ENCODE peak calls at places on chromosomes 1 and 21, in ten cellular contexts. One of them, this sample, is unnamed.

GRCh38 chr1:52756020-52756419 is 29.8 kb downstream of the ZYG11B start:
- DNase-seq in type B pancreatic cell: no peak
- DNase-seq in AG09309: no peak
- DNase-seq in NB4: no peak
- DNase-seq in brain microvascular endothelial cell: no peak
- DNase-seq in thoracic aorta: no peak
- DNase-seq in CD8-positive, alpha-beta T cell: no peak
- DNase-seq in A549: no peak
- DNase-seq in B cell: no peak
- DNase-seq in progenitor cell of endocrine pancreas: no peak
- DNase-seq in this sample: no peak

GRCh38 chr1:151981178-151981525 is 12.5 kb downstream of the S100A10 start:
- DNase-seq in type B pancreatic cell: no peak
- DNase-seq in AG09309: no peak
- DNase-seq in NB4: no peak
- DNase-seq in brain microvascular endothelial cell: no peak
- DNase-seq in thoracic aorta: no peak
- DNase-seq in CD8-positive, alpha-beta T cell: no peak
- DNase-seq in A549: no peak
- DNase-seq in B cell: no peak
- DNase-seq in progenitor cell of endocrine pancreas: no peak
- DNase-seq in this sample: no peak

GRCh38 chr21:35737899-35738341 is 322.4 kb downstream of the SETD4 start:
- DNase-seq in type B pancreatic cell: no peak
- DNase-seq in AG09309: peak; percentile 86
- DNase-seq in NB4: peak; percentile 73
- DNase-seq in brain microvascular endothelial cell: peak; percentile 25
- DNase-seq in thoracic aorta: no peak
- DNase-seq in CD8-positive, alpha-beta T cell: no peak
- DNase-seq in A549: no peak
- DNase-seq in B cell: no peak
- DNase-seq in progenitor cell of endocrine pancreas: no peak
- DNase-seq in this sample: no peak

GRCh38 chr1:2826736-2827292 is 25.3 kb upstream of the TTC34 start:
- DNase-seq in type B pancreatic cell: no peak
- DNase-seq in AG09309: no peak
- DNase-seq in NB4: no peak
- DNase-seq in brain microvascular endothelial cell: no peak
- DNase-seq in thoracic aorta: no peak
- DNase-seq in CD8-positive, alpha-beta T cell: no peak
- DNase-seq in A549: no peak
- DNase-seq in B cell: no peak
- DNase-seq in progenitor cell of endocrine pancreas: no peak
- DNase-seq in this sample: no peak

GRCh38 chr1:175402336-175402735 is 209.8 kb upstream of the KIAA0040 start:
- DNase-seq in type B pancreatic cell: no peak
- DNase-seq in AG09309: no peak
- DNase-seq in NB4: no peak
- DNase-seq in brain microvascular endothelial cell: no peak
- DNase-seq in thoracic aorta: no peak
- DNase-seq in CD8-positive, alpha-beta T cell: no peak
- DNase-seq in A549: no peak
- DNase-seq in B cell: no peak
- DNase-seq in progenitor cell of endocrine pancreas: no peak
- DNase-seq in this sample: no peak

GRCh38 chr1:12608311-12608957 is 9.6 kb downstream of the DHRS3 start:
- DNase-seq in type B pancreatic cell: no peak
- DNase-seq in AG09309: no peak
- DNase-seq in NB4: no peak
- DNase-seq in brain microvascular endothelial cell: no peak
- DNase-seq in thoracic aorta: no peak
- DNase-seq in CD8-positive, alpha-beta T cell: no peak
- DNase-seq in A549: peak; percentile 40
- DNase-seq in B cell: no peak
- DNase-seq in progenitor cell of endocrine pancreas: no peak
- DNase-seq in this sample: no peak

GRCh38 chr1:163824006-163824405 is 502.3 kb downstream of the NUF2 start:
- DNase-seq in type B pancreatic cell: no peak
- DNase-seq in AG09309: peak; percentile 88
- DNase-seq in NB4: no peak
- DNase-seq in brain microvascular endothelial cell: peak; percentile 79
- DNase-seq in thoracic aorta: no peak
- DNase-seq in CD8-positive, alpha-beta T cell: no peak
- DNase-seq in A549: no peak
- DNase-seq in B cell: no peak
- DNase-seq in progenitor cell of endocrine pancreas: no peak
- DNase-seq in this sample: peak; percentile 91

GRCh38 chr1:51264470-51264869 is 28.4 kb downstream of the RNF11 start:
- DNase-seq in type B pancreatic cell: no peak
- DNase-seq in AG09309: peak; percentile 87
- DNase-seq in NB4: no peak
- DNase-seq in brain microvascular endothelial cell: peak; percentile 87
- DNase-seq in thoracic aorta: no peak
- DNase-seq in CD8-positive, alpha-beta T cell: no peak
- DNase-seq in A549: no peak
- DNase-seq in B cell: no peak
- DNase-seq in progenitor cell of endocrine pancreas: no peak
- DNase-seq in this sample: peak; percentile 91

GRCh38 chr1:21838359-21839157 is 26.5 kb downstream of the LDLRAD2 start:
- DNase-seq in type B pancreatic cell: no peak
- DNase-seq in AG09309: no peak
- DNase-seq in NB4: no peak
- DNase-seq in brain microvascular endothelial cell: no peak
- DNase-seq in thoracic aorta: no peak
- DNase-seq in CD8-positive, alpha-beta T cell: no peak
- DNase-seq in A549: no peak
- DNase-seq in B cell: no peak
- DNase-seq in progenitor cell of endocrine pancreas: no peak
- DNase-seq in this sample: no peak

GRCh38 chr1:8154621-8155052 is 128.5 kb upstream of the ERRFI1 start:
- DNase-seq in type B pancreatic cell: no peak
- DNase-seq in AG09309: no peak
- DNase-seq in NB4: no peak
- DNase-seq in brain microvascular endothelial cell: no peak
- DNase-seq in thoracic aorta: no peak
- DNase-seq in CD8-positive, alpha-beta T cell: no peak
- DNase-seq in A549: peak; percentile 74
- DNase-seq in B cell: no peak
- DNase-seq in progenitor cell of endocrine pancreas: peak; percentile 57
- DNase-seq in this sample: no peak

GRCh38 chr1:161738627-161739287 is 10.8 kb upstream of the DUSP12 start:
- DNase-seq in type B pancreatic cell: no peak
- DNase-seq in AG09309: no peak
- DNase-seq in NB4: peak; percentile 89
- DNase-seq in brain microvascular endothelial cell: peak; percentile 76
- DNase-seq in thoracic aorta: no peak
- DNase-seq in CD8-positive, alpha-beta T cell: no peak
- DNase-seq in A549: peak; percentile 85
- DNase-seq in B cell: peak; percentile 81
- DNase-seq in progenitor cell of endocrine pancreas: no peak
- DNase-seq in this sample: peak; percentile 82

DNA sequence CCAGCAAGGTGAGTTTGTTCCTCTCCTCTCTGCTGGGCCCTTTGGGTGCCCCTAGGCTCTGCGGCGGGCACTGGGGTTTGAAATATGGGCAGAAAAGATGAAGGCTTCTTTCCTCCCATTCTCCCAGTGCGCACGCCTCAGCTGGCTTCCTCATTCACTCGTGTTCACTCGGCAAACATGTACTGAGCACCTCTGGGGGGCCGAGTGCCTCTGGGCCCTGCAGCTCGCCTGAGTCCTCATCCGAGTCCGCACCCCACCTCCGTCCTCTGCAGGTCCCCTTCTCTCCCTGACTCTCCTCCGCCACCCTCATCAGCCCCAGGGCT is 98.5 kb upstream of the RUNX3 start:
- DNase-seq in type B pancreatic cell: no peak
- DNase-seq in AG09309: no peak
- DNase-seq in NB4: no peak
- DNase-seq in brain microvascular endothelial cell: no peak
- DNase-seq in thoracic aorta: no peak
- DNase-seq in CD8-positive, alpha-beta T cell: no peak
- DNase-seq in A549: no peak
- DNase-seq in B cell: no peak
- DNase-seq in progenitor cell of endocrine pancreas: no peak
- DNase-seq in this sample: no peak
- TF ChIP-seq CTCF in type B pancreatic cell: no peak
- TF ChIP-seq CTCF in AG09309: no peak
- TF ChIP-seq CTCF in NB4: no peak
- TF ChIP-seq CTCF in brain microvascular endothelial cell: no peak
- TF ChIP-seq CTCF in thoracic aorta: no peak
- TF ChIP-seq CTCF in CD8-positive, alpha-beta T cell: no peak
- TF ChIP-seq CTCF in A549: no peak
- TF ChIP-seq CTCF in B cell: no peak
- TF ChIP-seq CTCF in progenitor cell of endocrine pancreas: no peak
- TF ChIP-seq CTCF in this sample: no peak

DNA sequence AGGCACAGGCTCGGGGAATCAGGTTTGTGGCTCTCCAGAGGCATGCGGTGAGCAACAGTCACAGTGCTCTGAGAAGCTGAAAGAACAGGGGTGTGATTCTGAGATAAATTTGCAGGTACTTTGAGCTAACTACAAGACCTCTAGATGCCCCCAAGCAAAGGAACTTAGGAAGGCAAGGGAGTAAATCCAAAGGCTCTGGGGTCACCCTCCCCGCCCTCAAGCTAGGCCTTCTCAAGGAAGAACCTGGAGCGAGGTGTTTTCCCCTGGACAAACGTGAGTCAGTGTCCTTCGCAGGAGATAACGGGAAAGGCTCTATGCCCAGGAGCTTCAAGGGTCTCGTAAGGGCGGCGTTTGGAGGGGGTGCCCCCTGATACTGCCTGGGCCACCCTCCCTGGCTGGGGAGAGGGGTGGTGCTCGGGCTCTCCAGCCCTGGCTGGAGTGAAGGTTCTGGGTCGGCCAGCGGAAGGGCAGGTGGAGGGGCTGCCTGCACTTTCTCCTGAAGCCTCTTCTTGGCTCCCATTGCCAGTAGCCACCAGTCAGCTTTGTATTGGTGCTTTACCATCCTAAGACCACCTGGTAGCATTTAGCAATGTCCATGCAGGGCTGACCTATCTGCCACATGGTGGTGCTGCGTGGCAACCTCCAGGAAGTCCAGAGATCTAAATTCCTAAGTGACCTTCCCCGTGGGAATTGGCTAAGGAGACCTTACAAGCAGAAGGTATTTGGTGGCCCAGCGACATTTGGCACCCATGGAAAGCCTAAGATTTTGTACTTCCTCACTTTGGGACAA is 44.0 kb downstream of the GPR161 start:
- DNase-seq in type B pancreatic cell: no peak
- DNase-seq in AG09309: no peak
- DNase-seq in NB4: peak; percentile 12
- DNase-seq in brain microvascular endothelial cell: no peak
- DNase-seq in thoracic aorta: no peak
- DNase-seq in CD8-positive, alpha-beta T cell: no peak
- DNase-seq in A549: peak; percentile 61
- DNase-seq in B cell: no peak
- DNase-seq in progenitor cell of endocrine pancreas: no peak
- DNase-seq in this sample: peak; percentile 11
- TF ChIP-seq CTCF in type B pancreatic cell: peak; percentile 17
- TF ChIP-seq CTCF in AG09309: peak; percentile 45
- TF ChIP-seq CTCF in NB4: no peak
- TF ChIP-seq CTCF in brain microvascular endothelial cell: peak; percentile 59
- TF ChIP-seq CTCF in thoracic aorta: peak; percentile 30
- TF ChIP-seq CTCF in CD8-positive, alpha-beta T cell: no peak
- TF ChIP-seq CTCF in A549: peak; percentile 43
- TF ChIP-seq CTCF in B cell: no peak
- TF ChIP-seq CTCF in progenitor cell of endocrine pancreas: peak; percentile 33
- TF ChIP-seq CTCF in this sample: peak; percentile 59

GRCh38 chr1:72281637-72282270 is 585 bp downstream of the NEGR1 start:
- DNase-seq in type B pancreatic cell: no peak
- DNase-seq in AG09309: no peak
- DNase-seq in NB4: no peak
- DNase-seq in brain microvascular endothelial cell: no peak
- DNase-seq in thoracic aorta: no peak
- DNase-seq in CD8-positive, alpha-beta T cell: no peak
- DNase-seq in A549: no peak
- DNase-seq in B cell: peak; percentile 28
- DNase-seq in progenitor cell of endocrine pancreas: no peak
- DNase-seq in this sample: no peak

GRCh38 chr1:72283204-72284083 is 1.1 kb upstream of the NEGR1 start:
- DNase-seq in type B pancreatic cell: peak; percentile 73
- DNase-seq in AG09309: peak; percentile 63
- DNase-seq in NB4: peak; percentile 61
- DNase-seq in brain microvascular endothelial cell: peak; percentile 83
- DNase-seq in thoracic aorta: peak; percentile 10
- DNase-seq in CD8-positive, alpha-beta T cell: no peak
- DNase-seq in A549: peak; percentile 24
- DNase-seq in B cell: peak; percentile 38
- DNase-seq in progenitor cell of endocrine pancreas: peak; percentile 33
- DNase-seq in this sample: peak; percentile 67

GRCh38 chr1:72282690-72283203 is 408 bp upstream of the NEGR1 start:
- DNase-seq in type B pancreatic cell: peak; percentile 87
- DNase-seq in AG09309: peak; percentile 71
- DNase-seq in NB4: peak; percentile 89
- DNase-seq in brain microvascular endothelial cell: peak; percentile 92
- DNase-seq in thoracic aorta: peak; percentile 73
- DNase-seq in CD8-positive, alpha-beta T cell: peak; percentile 20
- DNase-seq in A549: peak; percentile 79
- DNase-seq in B cell: peak; percentile 39
- DNase-seq in progenitor cell of endocrine pancreas: peak; percentile 60
- DNase-seq in this sample: peak; percentile 95

GRCh38 chr1:72281144-72281543 is 1.2 kb downstream of the NEGR1 start:
- DNase-seq in type B pancreatic cell: no peak
- DNase-seq in AG09309: no peak
- DNase-seq in NB4: peak; percentile 4
- DNase-seq in brain microvascular endothelial cell: no peak
- DNase-seq in thoracic aorta: no peak
- DNase-seq in CD8-positive, alpha-beta T cell: no peak
- DNase-seq in A549: no peak
- DNase-seq in B cell: peak; percentile 27
- DNase-seq in progenitor cell of endocrine pancreas: no peak
- DNase-seq in this sample: peak; percentile 3

DNA sequence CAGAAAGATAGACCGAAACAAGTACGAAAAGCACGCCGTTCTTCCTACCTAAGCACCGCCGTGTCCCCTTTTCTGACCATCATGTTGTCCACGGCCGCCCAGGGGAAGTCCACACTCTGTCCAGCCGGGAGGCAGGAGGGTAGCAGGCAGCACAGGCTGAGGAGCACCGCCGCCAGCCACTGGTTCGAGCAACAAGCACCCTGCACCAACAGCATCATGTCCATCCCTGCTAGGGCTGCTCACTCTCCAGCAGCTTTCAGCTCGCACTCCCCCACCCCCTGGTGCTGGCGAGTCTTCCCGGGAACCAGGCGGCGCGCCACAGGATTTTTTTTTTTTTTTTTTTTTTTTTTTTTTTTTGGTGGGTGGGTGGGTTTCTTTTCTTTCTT is at the start of gene NEGR1:
- DNase-seq in type B pancreatic cell: peak; percentile 68
- DNase-seq in AG09309: peak; percentile 35
- DNase-seq in NB4: peak; percentile 14
- DNase-seq in brain microvascular endothelial cell: peak; percentile 62
- DNase-seq in thoracic aorta: peak; percentile 9
- DNase-seq in CD8-positive, alpha-beta T cell: no peak
- DNase-seq in A549: no peak
- DNase-seq in B cell: no peak
- DNase-seq in progenitor cell of endocrine pancreas: peak; percentile 18
- DNase-seq in this sample: peak; percentile 67
- TF ChIP-seq CTCF in type B pancreatic cell: no peak
- TF ChIP-seq CTCF in AG09309: no peak
- TF ChIP-seq CTCF in NB4: no peak
- TF ChIP-seq CTCF in brain microvascular endothelial cell: no peak
- TF ChIP-seq CTCF in thoracic aorta: no peak
- TF ChIP-seq CTCF in CD8-positive, alpha-beta T cell: no peak
- TF ChIP-seq CTCF in A549: no peak
- TF ChIP-seq CTCF in B cell: no peak
- TF ChIP-seq CTCF in progenitor cell of endocrine pancreas: no peak
- TF ChIP-seq CTCF in this sample: no peak

GRCh38 chr1:109777436-109777835 is 13.7 kb upstream of the EPS8L3 start:
- DNase-seq in type B pancreatic cell: no peak
- DNase-seq in AG09309: no peak
- DNase-seq in NB4: no peak
- DNase-seq in brain microvascular endothelial cell: no peak
- DNase-seq in thoracic aorta: no peak
- DNase-seq in CD8-positive, alpha-beta T cell: no peak
- DNase-seq in A549: no peak
- DNase-seq in B cell: no peak
- DNase-seq in progenitor cell of endocrine pancreas: no peak
- DNase-seq in this sample: no peak
- TF ChIP-seq CTCF in type B pancreatic cell: no peak
- TF ChIP-seq CTCF in AG09309: no peak
- TF ChIP-seq CTCF in NB4: no peak
- TF ChIP-seq CTCF in brain microvascular endothelial cell: no peak
- TF ChIP-seq CTCF in thoracic aorta: no peak
- TF ChIP-seq CTCF in CD8-positive, alpha-beta T cell: no peak
- TF ChIP-seq CTCF in A549: no peak
- TF ChIP-seq CTCF in B cell: no peak
- TF ChIP-seq CTCF in progenitor cell of endocrine pancreas: no peak
- TF ChIP-seq CTCF in this sample: no peak